ENCODE peak calls at places on chromosomes 12 and 14, in eight cellular contexts. P, C, G, H, I, K, O and Z are unnamed samples. For H3K9me3, the result is how much of the 10 kb centered on the place peaks cover.

GRCh38 chr12:48986720-48987291 is 8.7 kb downstream of the WNT1 start:
- DNase-seq in H (no peak), P (no peak), C (no peak), G (no peak), K (no peak), O (no peak), I (no peak), Z (no peak)

GRCh38 chr12:31644536-31644935 is 15.0 kb upstream of the ETFBKMT start:
- DNase-seq in K (no peak), C (no peak), H (no peak), I (no peak), P (no peak), O (no peak), G (no peak), Z (no peak)

GRCh38 chr14:69873877-69874780 is 5.1 kb upstream of the SMOC1 start:
- DNase-seq in K (no peak), G (no peak), C (no peak), H (no peak), I (no peak), O (no peak), P (no peak), Z (no peak)

GRCh38 chr14:99757331-99758070 is 35.7 kb upstream of the EML1 start:
- DNase-seq in P (no peak), C (no peak), O (no peak), K (no peak), I (no peak), H (no peak), G (peak), Z (no peak)

GRCh38 chr12:51884676-51885229 is 3.1 kb upstream of the ANKRD33 start:
- DNase-seq in K (no peak), C (no peak), G (peak), I (peak), O (peak), P (no peak), H (no peak), Z (no peak)

GRCh38 chr12:69405466-69405865 is 45.9 kb downstream of the YEATS4 start:
- DNase-seq in P (no peak), K (no peak), H (peak), O (no peak), C (no peak), I (peak), G (peak), Z (no peak)

GRCh38 chr14:64190974-64191502 is 103.1 kb downstream of the ESR2 start:
- DNase-seq in G (no peak), O (no peak), H (no peak), K (no peak), C (no peak), P (no peak), I (no peak), Z (no peak)

GRCh38 chr12:70733385-70733784 is 96.2 kb upstream of the PTPRB start:
- DNase-seq in H (no peak), G (peak), O (no peak), K (no peak), P (no peak), C (no peak), I (peak), Z (no peak)

GRCh38 chr12:66144796-66145754 is 14.5 kb upstream of the LLPH start:
- DNase-seq in I (peak), G (peak), H (no peak), O (no peak), K (no peak), C (peak), P (no peak), Z (no peak)

GRCh38 chr12:131104464-131105350 is 151.0 kb downstream of the ADGRD1 start:
- DNase-seq in C (peak), G (peak), K (peak), P (peak), H (peak), O (peak), I (peak), Z (peak)

GRCh38 chr12:16359512-16360491 is 12.4 kb downstream of the MGST1 start:
- DNase-seq in I (peak), C (peak), P (peak), H (peak), K (no peak), O (no peak), G (peak), Z (peak)

GRCh38 chr12:23210573-23210972 is 585.6 kb downstream of the ETNK1 start:
- DNase-seq in H (no peak), C (no peak), G (no peak), K (no peak), I (no peak), P (no peak), O (no peak), Z (no peak)

GRCh38 chr14:90805662-90806548 is 10.3 kb downstream of the TTC7B start:
- DNase-seq in O (no peak), H (peak), G (no peak), K (peak), P (no peak), I (no peak), C (no peak), Z (no peak)

GRCh38 chr14:101788016-101788695 is 26.6 kb downstream of the PPP2R5C start:
- DNase-seq in O (no peak), I (no peak), P (no peak), K (no peak), G (no peak), H (no peak), C (no peak), Z (no peak)

GRCh38 chr14:76500011-76500410 is 124.1 kb downstream of the ESRRB start:
- DNase-seq in G (no peak), C (no peak), O (no peak), I (no peak), P (peak), K (no peak), H (peak), Z (no peak)

GRCh38 chr12:58433969-58434368 is 486.3 kb downstream of the LRIG3 start:
- DNase-seq in H (no peak), P (no peak), K (no peak), O (no peak), C (no peak), G (peak), I (no peak), Z (no peak)

GRCh38 chr12:100716658-100716948 is 78.0 kb upstream of the ANO4 start:
- DNase-seq in O (no peak), H (no peak), G (no peak), I (no peak), P (no peak), C (no peak), K (no peak), Z (no peak)

GRCh38 chr14:99266181-99267178 is 5.5 kb downstream of the BCL11B start:
- DNase-seq in P (peak), O (peak), H (peak), K (peak), G (peak), I (peak), C (peak), Z (peak)

GRCh38 chr12:60191676-60192359 is 596.0 kb downstream of the SLC16A7 start:
- DNase-seq in H (no peak), G (no peak), K (no peak), P (no peak), C (no peak), O (no peak), I (no peak), Z (no peak)

GRCh38 chr12:25767613-25768012 is 190.9 kb upstream of the RASSF8 start:
- DNase-seq in P (no peak), O (no peak), K (no peak), H (no peak), G (no peak), C (no peak), I (no peak), Z (no peak)

GRCh38 chr12:24034894-24035293 is 85.4 kb upstream of the SOX5 start:
- DNase-seq in I (no peak), H (no peak), O (no peak), C (no peak), P (no peak), G (no peak), K (no peak), Z (no peak)

GRCh38 chr12:122437656-122438121 is 15.2 kb upstream of the CLIP1 start:
- DNase-seq in I (no peak), P (no peak), G (no peak), K (peak), O (peak), C (peak), H (peak), Z (no peak)

GRCh38 chr14:37594916-37595808 is at the start of the genes FOXA1 and TTC6:
- DNase-seq in G (peak), K (no peak), P (no peak), C (peak), H (no peak), I (peak), O (no peak), Z (peak)

GRCh38 chr14:37592288-37593274 is 2.5 kb downstream of the FOXA1 start:
- DNase-seq in O (no peak), K (no peak), G (no peak), C (no peak), H (no peak), P (no peak), I (no peak), Z (no peak)

GRCh38 chr14:37591941-37592287 is 3.1 kb downstream of the FOXA1 start:
- DNase-seq in C (no peak), I (no peak), G (no peak), H (no peak), O (no peak), K (no peak), P (no peak), Z (no peak)

GRCh38 chr14:37594238-37594915 is 672 bp downstream of the FOXA1 start:
- DNase-seq in H (no peak), C (peak), I (peak), K (no peak), O (no peak), G (peak), P (no peak), Z (peak)

DNA sequence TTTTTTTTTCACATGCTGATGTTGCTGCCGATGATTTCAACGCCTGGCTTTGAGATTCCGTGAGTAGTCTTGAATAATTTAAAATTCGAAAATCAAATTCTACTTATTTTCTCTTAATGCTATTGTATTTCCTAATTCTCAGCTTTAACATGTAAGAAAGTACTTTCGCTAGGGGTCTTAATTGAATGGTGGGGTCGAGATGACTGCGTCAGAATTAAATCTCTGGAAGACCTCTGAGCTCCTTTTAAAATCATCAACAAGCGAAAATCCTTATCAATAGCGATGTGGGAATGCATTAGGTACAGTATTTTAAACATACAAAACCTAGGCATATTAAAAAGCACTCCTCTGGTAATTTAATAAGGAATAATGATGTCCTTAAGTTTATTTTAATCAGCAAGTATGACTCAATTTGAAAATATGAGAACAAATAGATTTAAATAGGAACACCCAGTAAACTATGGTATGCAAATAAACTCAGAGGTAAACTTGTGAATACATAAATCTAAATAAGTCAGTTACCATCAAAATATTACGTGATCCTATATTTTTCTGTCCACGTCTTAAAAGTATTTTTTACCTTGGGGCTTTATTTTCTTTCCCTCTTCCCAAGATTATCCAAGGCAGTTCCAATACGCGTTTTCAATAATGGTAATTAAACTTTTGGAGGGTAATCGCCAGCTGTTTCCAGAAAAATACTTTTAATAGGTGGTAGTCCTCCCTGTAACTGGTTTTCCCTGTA is 1.4 kb downstream of the FOXA1 start:
- DNase-seq in P (no peak), C (no peak), H (no peak), I (no peak), G (no peak), O (no peak), K (no peak), Z (no peak)
- H3K9me3 ChIP-seq in P (under half), C (under half), H (under half), I (under half), G (under half), O (under half), K (under half), Z (under half)

GRCh38 chr12:108563135-108563803 is 873 bp downstream of the ISCU start:
- DNase-seq in C (peak), O (peak), P (peak), G (peak), H (peak), I (peak), K (peak), Z (peak)
- TF ChIP-seq POLR2A in C (no peak), O (peak), P (no peak), G (no peak), H (no peak), I (no peak), K (peak), Z (no peak)

GRCh38 chr12:38156497-38157245 is 159.9 kb upstream of the ALG10B start:
- DNase-seq in H (no peak), C (no peak), P (peak), G (no peak), O (no peak), K (no peak), I (no peak), Z (peak)

GRCh38 chr12:38157274-38157932 is 159.2 kb upstream of the ALG10B start:
- DNase-seq in G (no peak), I (no peak), K (no peak), P (peak), O (no peak), C (no peak), H (no peak), Z (peak)

GRCh38 chr12:38158428-38159091 is 158.0 kb upstream of the ALG10B start:
- DNase-seq in P (peak), H (no peak), I (no peak), C (no peak), G (no peak), O (no peak), K (no peak), Z (no peak)

GRCh38 chr12:38159092-38159551 is 157.5 kb upstream of the ALG10B start:
- DNase-seq in K (no peak), H (no peak), O (no peak), I (no peak), P (peak), G (no peak), C (no peak), Z (peak)

DNA sequence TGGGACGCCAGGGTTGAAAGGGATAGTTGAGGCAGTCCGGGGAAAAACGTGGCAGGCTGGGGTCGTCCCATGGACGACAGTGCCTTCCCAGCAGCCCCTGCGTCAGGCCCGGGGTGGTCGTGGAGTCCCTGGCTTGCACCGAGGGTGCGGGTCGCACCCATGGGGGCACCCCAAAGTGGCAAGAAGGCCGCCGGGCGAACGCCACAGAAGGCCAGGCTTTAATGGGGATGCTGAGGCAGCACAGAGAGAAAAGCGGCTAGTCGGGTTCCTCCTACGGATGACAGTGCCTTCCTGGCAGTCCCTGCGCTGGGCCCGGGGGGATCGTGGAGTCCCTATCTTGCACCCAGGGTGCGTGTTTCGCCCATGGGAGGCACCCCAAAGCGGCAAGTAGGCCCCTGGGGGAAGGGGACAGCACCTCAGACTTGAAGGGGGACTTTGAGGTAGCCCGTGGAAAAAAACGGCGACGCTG is 158.6 kb upstream of the ALG10B start:
- DNase-seq in O (no peak), H (no peak), I (no peak), P (peak), G (no peak), K (no peak), C (no peak), Z (no peak)
- H3K9me3 ChIP-seq in O (under half), H (under half), I (under half), P (under half), G (under half), K (under half), C (under half), Z (under half)

GRCh38 chr12:123972448-123973401 is at the start of the genes CCDC92 and ZNF664:
- DNase-seq in H (peak), K (peak), P (peak), I (peak), G (peak), O (peak), C (peak), Z (peak)
- TF ChIP-seq POLR2A in H (peak), K (peak), P (no peak), I (peak), G (peak), O (peak), C (peak), Z (no peak)

GRCh38 chr14:104162495-104162894 is 24.1 kb downstream of the KIF26A start:
- DNase-seq in P (no peak), C (no peak), H (no peak), I (no peak), G (no peak), O (no peak), K (no peak), Z (no peak)
- H3K9me3 ChIP-seq in P (under half), C (under half), H (under half), I (under half), G (under half), O (under half), K (under half), Z (under half)

GRCh38 chr12:14959463-14959862 is 1.9 kb downstream of the ARHGDIB start:
- DNase-seq in G (no peak), H (no peak), I (no peak), P (no peak), O (no peak), K (no peak), C (no peak), Z (no peak)

GRCh38 chr12:14959126-14959440 is 2.3 kb downstream of the ARHGDIB start:
- DNase-seq in H (no peak), C (no peak), K (no peak), O (no peak), P (peak), G (no peak), I (no peak), Z (no peak)

GRCh38 chr12:14958361-14959125 is 2.9 kb downstream of the ARHGDIB start:
- DNase-seq in C (no peak), I (no peak), O (no peak), P (peak), K (no peak), H (no peak), G (no peak), Z (no peak)

GRCh38 chr12:14960548-14961465 is 594 bp downstream of the ARHGDIB start:
- DNase-seq in I (no peak), H (peak), C (no peak), P (peak), K (no peak), G (no peak), O (no peak), Z (no peak)

GRCh38 chr12:14959916-14960315 is 1.5 kb downstream of the ARHGDIB start:
- DNase-seq in C (no peak), H (no peak), G (no peak), I (no peak), O (no peak), P (peak), K (no peak), Z (no peak)
- TF ChIP-seq POLR2A in C (no peak), H (no peak), G (no peak), I (no peak), O (no peak), P (no peak), K (no peak), Z (no peak)

GRCh38 chr12:40263616-40264409 is 39.0 kb downstream of the LRRK2 start:
- DNase-seq in I (no peak), K (no peak), G (no peak), H (no peak), O (no peak), C (no peak), P (no peak), Z (no peak)
- H3K9me3 ChIP-seq in I (under half), K (under half), G (under half), H (under half), O (under half), C (under half), P (under half), Z (under half)